ENCODE peak calls at places on chromosome 9, in nine cellular contexts. One of them, this sample, is unnamed.
A peak's percentile ranks its signal among the peaks of the same experiment; 100 is the strongest.

GRCh38 chr9:2032234-2032633 is 17.1 kb downstream of the SMARCA2 start:
- DNase-seq in bronchial epithelial cell: no peak
- DNase-seq in omental fat pad: no peak
- DNase-seq in HFFc6: no peak
- DNase-seq in OCI-LY7: no peak
- DNase-seq in cardiac fibroblast: no peak
- DNase-seq in tibial nerve: no peak
- DNase-seq in CD4-positive, alpha-beta T cell: no peak
- DNase-seq in foreskin fibroblast: no peak
- DNase-seq in this sample: no peak

GRCh38 chr9:75051285-75051684 is 23.2 kb upstream of the CARNMT1 start:
- DNase-seq in OCI-LY7: no peak
- DNase-seq in bronchial epithelial cell: no peak
- DNase-seq in foreskin fibroblast: no peak
- DNase-seq in HFFc6: no peak
- DNase-seq in CD4-positive, alpha-beta T cell: no peak
- DNase-seq in cardiac fibroblast: no peak
- DNase-seq in omental fat pad: no peak
- DNase-seq in tibial nerve: no peak
- DNase-seq in this sample: no peak

GRCh38 chr9:134521817-134522501 is 119.6 kb upstream of the COL5A1 start:
- DNase-seq in tibial nerve: no peak
- DNase-seq in HFFc6: no peak
- DNase-seq in foreskin fibroblast: no peak
- DNase-seq in CD4-positive, alpha-beta T cell: no peak
- DNase-seq in OCI-LY7: no peak
- DNase-seq in bronchial epithelial cell: no peak
- DNase-seq in cardiac fibroblast: no peak
- DNase-seq in omental fat pad: no peak
- DNase-seq in this sample: no peak

GRCh38 chr9:132408521-132408920 is 1.5 kb upstream of the CFAP77 start:
- DNase-seq in cardiac fibroblast: no peak
- DNase-seq in tibial nerve: no peak
- DNase-seq in CD4-positive, alpha-beta T cell: no peak
- DNase-seq in OCI-LY7: no peak
- DNase-seq in bronchial epithelial cell: no peak
- DNase-seq in omental fat pad: no peak
- DNase-seq in HFFc6: no peak
- DNase-seq in foreskin fibroblast: no peak
- DNase-seq in this sample: no peak

GRCh38 chr9:84953797-84954695 is 284.5 kb downstream of the NTRK2 start:
- DNase-seq in cardiac fibroblast: peak; percentile 34
- DNase-seq in OCI-LY7: peak; percentile 32
- DNase-seq in bronchial epithelial cell: peak; percentile 64
- DNase-seq in CD4-positive, alpha-beta T cell: no peak
- DNase-seq in tibial nerve: peak; percentile 80
- DNase-seq in omental fat pad: peak; percentile 56
- DNase-seq in foreskin fibroblast: no peak
- DNase-seq in HFFc6: no peak
- DNase-seq in this sample: peak; percentile 67

GRCh38 chr9:35736201-35736633 is 3.8 kb downstream of the CREB3 start:
- DNase-seq in omental fat pad: no peak
- DNase-seq in cardiac fibroblast: peak; percentile 88
- DNase-seq in OCI-LY7: peak; percentile 83
- DNase-seq in tibial nerve: peak; percentile 46
- DNase-seq in bronchial epithelial cell: peak; percentile 68
- DNase-seq in HFFc6: peak; percentile 76
- DNase-seq in foreskin fibroblast: peak; percentile 71
- DNase-seq in CD4-positive, alpha-beta T cell: peak; percentile 53
- DNase-seq in this sample: peak; percentile 51

GRCh38 chr9:134945509-134946275 is 28.0 kb upstream of the FCN1 start:
- DNase-seq in HFFc6: no peak
- DNase-seq in OCI-LY7: no peak
- DNase-seq in omental fat pad: no peak
- DNase-seq in CD4-positive, alpha-beta T cell: no peak
- DNase-seq in bronchial epithelial cell: no peak
- DNase-seq in cardiac fibroblast: no peak
- DNase-seq in tibial nerve: no peak
- DNase-seq in foreskin fibroblast: no peak
- DNase-seq in this sample: no peak

GRCh38 chr9:136093995-136094881 is 851 bp downstream of the NACC2 start:
- DNase-seq in HFFc6: peak; percentile 40
- DNase-seq in omental fat pad: peak; percentile 58
- DNase-seq in CD4-positive, alpha-beta T cell: no peak
- DNase-seq in foreskin fibroblast: peak; percentile 50
- DNase-seq in cardiac fibroblast: peak; percentile 68
- DNase-seq in OCI-LY7: no peak
- DNase-seq in tibial nerve: peak; percentile 51
- DNase-seq in bronchial epithelial cell: peak; percentile 18
- DNase-seq in this sample: no peak

GRCh38 chr9:136545065-136545965 is 533 bp downstream of the NOTCH1 start:
- DNase-seq in HFFc6: no peak
- DNase-seq in OCI-LY7: peak; percentile 70
- DNase-seq in cardiac fibroblast: peak; percentile 25
- DNase-seq in CD4-positive, alpha-beta T cell: no peak
- DNase-seq in foreskin fibroblast: no peak
- DNase-seq in omental fat pad: no peak
- DNase-seq in tibial nerve: no peak
- DNase-seq in bronchial epithelial cell: no peak
- DNase-seq in this sample: no peak

GRCh38 chr9:128106181-128106939 is 21.2 kb downstream of the PTGES2 start:
- DNase-seq in foreskin fibroblast: no peak
- DNase-seq in OCI-LY7: no peak
- DNase-seq in cardiac fibroblast: no peak
- DNase-seq in omental fat pad: no peak
- DNase-seq in tibial nerve: no peak
- DNase-seq in CD4-positive, alpha-beta T cell: no peak
- DNase-seq in bronchial epithelial cell: no peak
- DNase-seq in HFFc6: no peak
- DNase-seq in this sample: no peak
- TF ChIP-seq CTCF in foreskin fibroblast: no peak
- TF ChIP-seq CTCF in OCI-LY7: no peak
- TF ChIP-seq CTCF in cardiac fibroblast: no peak
- TF ChIP-seq CTCF in omental fat pad: no peak
- TF ChIP-seq CTCF in tibial nerve: no peak
- TF ChIP-seq CTCF in CD4-positive, alpha-beta T cell: no peak
- TF ChIP-seq CTCF in bronchial epithelial cell: no peak
- TF ChIP-seq CTCF in HFFc6: peak; percentile 45
- TF ChIP-seq CTCF in this sample: no peak

DNA sequence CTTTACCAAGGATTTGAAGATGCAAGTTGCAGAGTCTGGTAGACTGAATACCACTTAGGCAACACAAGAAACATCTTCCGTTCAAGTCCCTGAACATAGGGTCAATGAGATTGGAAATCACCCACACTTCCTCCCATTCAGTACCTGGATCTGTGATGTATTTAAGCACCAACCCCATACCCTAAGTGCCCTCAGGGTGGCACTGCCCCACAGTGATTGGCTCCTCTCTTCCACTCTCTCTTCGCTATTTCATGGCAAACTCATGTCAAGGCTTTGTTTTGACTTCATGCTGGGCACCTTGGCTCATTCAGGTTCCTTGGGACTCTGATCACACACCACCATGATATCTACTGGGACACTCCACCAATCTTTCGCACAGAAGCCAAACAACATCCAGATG is 53.7 kb downstream of the GGTA1 start:
- DNase-seq in bronchial epithelial cell: no peak
- DNase-seq in tibial nerve: no peak
- DNase-seq in cardiac fibroblast: no peak
- DNase-seq in CD4-positive, alpha-beta T cell: no peak
- DNase-seq in foreskin fibroblast: no peak
- DNase-seq in OCI-LY7: peak; percentile 16
- DNase-seq in HFFc6: no peak
- DNase-seq in omental fat pad: no peak
- DNase-seq in this sample: no peak
- TF ChIP-seq CTCF in bronchial epithelial cell: peak; percentile 29
- TF ChIP-seq CTCF in tibial nerve: no peak
- TF ChIP-seq CTCF in cardiac fibroblast: no peak
- TF ChIP-seq CTCF in CD4-positive, alpha-beta T cell: no peak
- TF ChIP-seq CTCF in foreskin fibroblast: no peak
- TF ChIP-seq CTCF in OCI-LY7: peak; percentile 65
- TF ChIP-seq CTCF in HFFc6: peak; percentile 29
- TF ChIP-seq CTCF in omental fat pad: no peak
- TF ChIP-seq CTCF in this sample: no peak

GRCh38 chr9:81312346-81312745 is 377.0 kb downstream of the TLE1 start:
- DNase-seq in foreskin fibroblast: no peak
- DNase-seq in tibial nerve: no peak
- DNase-seq in cardiac fibroblast: no peak
- DNase-seq in HFFc6: no peak
- DNase-seq in OCI-LY7: no peak
- DNase-seq in CD4-positive, alpha-beta T cell: no peak
- DNase-seq in bronchial epithelial cell: no peak
- DNase-seq in omental fat pad: no peak
- DNase-seq in this sample: no peak
- TF ChIP-seq CTCF in foreskin fibroblast: no peak
- TF ChIP-seq CTCF in tibial nerve: no peak
- TF ChIP-seq CTCF in cardiac fibroblast: no peak
- TF ChIP-seq CTCF in HFFc6: peak; percentile 36
- TF ChIP-seq CTCF in OCI-LY7: peak; percentile 26
- TF ChIP-seq CTCF in CD4-positive, alpha-beta T cell: no peak
- TF ChIP-seq CTCF in bronchial epithelial cell: peak; percentile 1
- TF ChIP-seq CTCF in omental fat pad: no peak
- TF ChIP-seq CTCF in this sample: no peak

DNA sequence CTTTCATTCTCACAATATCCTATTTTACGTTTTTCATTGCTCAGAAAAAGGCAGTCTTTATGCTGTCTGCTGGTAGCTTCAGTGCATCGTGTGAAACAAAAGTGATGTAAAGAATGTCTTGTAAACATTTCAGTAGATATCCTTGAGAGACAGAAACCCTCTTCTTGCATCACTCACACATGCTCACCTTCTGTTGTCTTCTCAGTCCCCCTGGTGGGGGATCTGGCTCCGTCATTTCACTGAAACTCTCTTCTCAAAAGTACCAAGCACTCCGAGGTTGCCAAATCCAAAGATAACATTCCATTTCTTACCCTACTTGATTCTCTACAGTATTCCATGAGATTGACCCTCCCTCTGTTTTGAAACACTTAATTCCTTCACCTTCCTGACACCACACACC is 46.1 kb upstream of the PCA3 start:
- DNase-seq in cardiac fibroblast: no peak
- DNase-seq in foreskin fibroblast: no peak
- DNase-seq in OCI-LY7: no peak
- DNase-seq in omental fat pad: no peak
- DNase-seq in bronchial epithelial cell: no peak
- DNase-seq in HFFc6: no peak
- DNase-seq in tibial nerve: no peak
- DNase-seq in CD4-positive, alpha-beta T cell: no peak
- DNase-seq in this sample: no peak
- TF ChIP-seq CTCF in cardiac fibroblast: peak; percentile 22
- TF ChIP-seq CTCF in foreskin fibroblast: no peak
- TF ChIP-seq CTCF in OCI-LY7: no peak
- TF ChIP-seq CTCF in omental fat pad: no peak
- TF ChIP-seq CTCF in bronchial epithelial cell: no peak
- TF ChIP-seq CTCF in HFFc6: peak; percentile 21
- TF ChIP-seq CTCF in tibial nerve: no peak
- TF ChIP-seq CTCF in CD4-positive, alpha-beta T cell: no peak
- TF ChIP-seq CTCF in this sample: peak; percentile 28

GRCh38 chr9:126637002-126637849 is 23.5 kb downstream of the LMX1B start:
- DNase-seq in omental fat pad: no peak
- DNase-seq in CD4-positive, alpha-beta T cell: no peak
- DNase-seq in cardiac fibroblast: no peak
- DNase-seq in tibial nerve: no peak
- DNase-seq in OCI-LY7: no peak
- DNase-seq in foreskin fibroblast: no peak
- DNase-seq in HFFc6: no peak
- DNase-seq in bronchial epithelial cell: no peak
- DNase-seq in this sample: no peak
- TF ChIP-seq CTCF in omental fat pad: no peak
- TF ChIP-seq CTCF in CD4-positive, alpha-beta T cell: no peak
- TF ChIP-seq CTCF in cardiac fibroblast: no peak
- TF ChIP-seq CTCF in tibial nerve: no peak
- TF ChIP-seq CTCF in OCI-LY7: no peak
- TF ChIP-seq CTCF in foreskin fibroblast: no peak
- TF ChIP-seq CTCF in HFFc6: no peak
- TF ChIP-seq CTCF in bronchial epithelial cell: no peak
- TF ChIP-seq CTCF in this sample: no peak

DNA sequence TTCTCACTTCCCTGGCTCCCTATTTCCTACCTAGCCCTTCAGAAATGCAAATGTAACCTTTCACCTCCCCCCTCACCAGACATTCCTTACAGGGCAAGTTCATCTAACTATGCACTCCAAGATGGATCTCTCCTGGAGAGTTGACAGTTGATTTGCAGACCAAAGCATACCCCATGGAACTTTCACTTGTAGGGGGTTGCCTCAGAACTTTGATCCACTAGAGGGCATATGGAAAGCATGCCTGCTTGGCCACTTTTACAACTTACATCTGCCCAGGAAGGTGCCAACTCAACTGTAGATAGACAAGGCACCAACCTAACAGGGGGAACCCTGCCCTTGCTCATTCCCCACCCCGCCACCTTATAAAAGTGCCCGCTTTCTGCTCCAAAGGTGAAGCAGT is 187.8 kb downstream of the NXNL2 start:
- DNase-seq in bronchial epithelial cell: peak; percentile 56
- DNase-seq in foreskin fibroblast: no peak
- DNase-seq in OCI-LY7: peak; percentile 10
- DNase-seq in cardiac fibroblast: peak; percentile 39
- DNase-seq in tibial nerve: no peak
- DNase-seq in omental fat pad: no peak
- DNase-seq in HFFc6: peak; percentile 21
- DNase-seq in CD4-positive, alpha-beta T cell: no peak
- DNase-seq in this sample: no peak
- TF ChIP-seq CTCF in bronchial epithelial cell: peak; percentile 57
- TF ChIP-seq CTCF in foreskin fibroblast: no peak
- TF ChIP-seq CTCF in OCI-LY7: peak; percentile 62
- TF ChIP-seq CTCF in cardiac fibroblast: peak; percentile 42
- TF ChIP-seq CTCF in tibial nerve: peak; percentile 20
- TF ChIP-seq CTCF in omental fat pad: no peak
- TF ChIP-seq CTCF in HFFc6: peak; percentile 79
- TF ChIP-seq CTCF in CD4-positive, alpha-beta T cell: peak; percentile 7
- TF ChIP-seq CTCF in this sample: no peak

DNA sequence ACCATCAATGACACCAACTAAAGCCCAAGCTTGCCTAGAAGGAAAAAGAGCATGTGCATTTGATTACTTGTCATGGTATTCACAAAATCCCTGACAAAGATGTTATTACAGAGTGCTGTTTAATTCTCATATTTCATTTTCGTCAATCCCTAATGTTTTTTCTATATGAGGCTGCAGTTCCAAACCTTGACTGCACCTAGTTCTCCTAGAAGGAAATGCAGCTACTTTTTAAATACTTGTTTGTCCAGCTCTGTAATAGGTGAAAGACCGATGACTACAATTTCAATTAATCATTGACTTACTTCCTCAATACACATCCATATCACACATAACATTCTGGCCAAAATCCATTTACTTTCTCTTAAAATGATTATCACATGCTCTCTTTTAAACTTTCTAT is 28.1 kb downstream of the CEMIP2 start:
- DNase-seq in HFFc6: no peak
- DNase-seq in CD4-positive, alpha-beta T cell: no peak
- DNase-seq in omental fat pad: no peak
- DNase-seq in bronchial epithelial cell: peak; percentile 44
- DNase-seq in tibial nerve: no peak
- DNase-seq in foreskin fibroblast: no peak
- DNase-seq in cardiac fibroblast: no peak
- DNase-seq in OCI-LY7: no peak
- DNase-seq in this sample: no peak
- TF ChIP-seq CTCF in HFFc6: no peak
- TF ChIP-seq CTCF in CD4-positive, alpha-beta T cell: no peak
- TF ChIP-seq CTCF in omental fat pad: no peak
- TF ChIP-seq CTCF in bronchial epithelial cell: no peak
- TF ChIP-seq CTCF in tibial nerve: no peak
- TF ChIP-seq CTCF in foreskin fibroblast: no peak
- TF ChIP-seq CTCF in cardiac fibroblast: no peak
- TF ChIP-seq CTCF in OCI-LY7: no peak
- TF ChIP-seq CTCF in this sample: no peak

This sample was measured in progenitor cell of endocrine pancreas.